ENCODE peak calls at places on chromosome 15, in four cellular contexts. One of them, this sample, is unnamed.

GRCh38 chr15:66294157-66294931 is 976 bp downstream of the DIS3L start:
- DNase-seq in Caki2: peak
- DNase-seq in hepatocyte: peak
- DNase-seq in HS-5: peak
- DNase-seq in this sample: peak

GRCh38 chr15:93495799-93496637 is 407.0 kb upstream of the RGMA start:
- DNase-seq in Caki2: no peak
- DNase-seq in hepatocyte: no peak
- DNase-seq in HS-5: no peak
- DNase-seq in this sample: no peak

GRCh38 chr15:26891448-26891881 is 24.6 kb downstream of the GABRA5 start:
- DNase-seq in Caki2: peak
- DNase-seq in hepatocyte: peak
- DNase-seq in HS-5: no peak
- DNase-seq in this sample: peak

GRCh38 chr15:86877171-86877631 is 797.5 kb downstream of the AGBL1 start:
- DNase-seq in Caki2: peak
- DNase-seq in hepatocyte: peak
- DNase-seq in HS-5: no peak
- DNase-seq in this sample: no peak

GRCh38 chr15:52568569-52569243 is at the start of gene ARPP19:
- DNase-seq in Caki2: peak
- DNase-seq in hepatocyte: peak
- DNase-seq in HS-5: peak
- DNase-seq in this sample: peak

GRCh38 chr15:41494922-41495735 is 1.5 kb downstream of the ITPKA start:
- DNase-seq in Caki2: no peak
- DNase-seq in hepatocyte: peak
- DNase-seq in HS-5: no peak
- DNase-seq in this sample: no peak

GRCh38 chr15:26634319-26634718 is 138.5 kb downstream of the GABRB3 start:
- DNase-seq in Caki2: no peak
- DNase-seq in hepatocyte: no peak
- DNase-seq in HS-5: no peak
- DNase-seq in this sample: no peak

GRCh38 chr15:96273317-96274086 is 57.0 kb upstream of the NR2F2 start:
- DNase-seq in Caki2: peak
- DNase-seq in hepatocyte: peak
- DNase-seq in HS-5: peak
- DNase-seq in this sample: peak

GRCh38 chr15:27127834-27128570 is 157.0 kb downstream of the GABRG3 start:
- DNase-seq in Caki2: peak
- DNase-seq in hepatocyte: no peak
- DNase-seq in HS-5: no peak
- DNase-seq in this sample: no peak

GRCh38 chr15:73051402-73051810 is 857 bp upstream of the NEO1 start:
- DNase-seq in Caki2: no peak
- DNase-seq in hepatocyte: no peak
- DNase-seq in HS-5: no peak
- DNase-seq in this sample: no peak

GRCh38 chr15:52228928-52229327 is 37.7 kb upstream of the GNB5 start:
- DNase-seq in Caki2: peak
- DNase-seq in hepatocyte: peak
- DNase-seq in HS-5: no peak
- DNase-seq in this sample: peak

GRCh38 chr15:85993116-85993515 is 86.6 kb upstream of the AGBL1 start:
- DNase-seq in Caki2: no peak
- DNase-seq in hepatocyte: no peak
- DNase-seq in HS-5: no peak
- DNase-seq in this sample: no peak

GRCh38 chr15:70337292-70338186 is 239.8 kb upstream of the TLE3 start:
- DNase-seq in Caki2: no peak
- DNase-seq in hepatocyte: no peak
- DNase-seq in HS-5: no peak
- DNase-seq in this sample: no peak

GRCh38 chr15:63258658-63259057 is 18.7 kb upstream of the APH1B start:
- DNase-seq in Caki2: no peak
- DNase-seq in hepatocyte: no peak
- DNase-seq in HS-5: no peak
- DNase-seq in this sample: no peak

GRCh38 chr15:68770206-68770605 is 50.5 kb downstream of the ANP32A start:
- DNase-seq in Caki2: no peak
- DNase-seq in hepatocyte: no peak
- DNase-seq in HS-5: no peak
- DNase-seq in this sample: no peak

GRCh38 chr15:40942337-40942854 is 10.9 kb upstream of the CHAC1 start:
- DNase-seq in Caki2: no peak
- DNase-seq in hepatocyte: no peak
- DNase-seq in HS-5: no peak
- DNase-seq in this sample: no peak

GRCh38 chr15:85676332-85676731 is 118.4 kb downstream of the KLHL25 start:
- DNase-seq in Caki2: no peak
- DNase-seq in hepatocyte: no peak
- DNase-seq in HS-5: no peak
- DNase-seq in this sample: no peak

GRCh38 chr15:96440978-96441377 is 110.5 kb downstream of the NR2F2 start:
- DNase-seq in Caki2: no peak
- DNase-seq in hepatocyte: no peak
- DNase-seq in HS-5: no peak
- DNase-seq in this sample: no peak

GRCh38 chr15:39438260-39438659 is 142.6 kb upstream of the THBS1 start:
- DNase-seq in Caki2: no peak
- DNase-seq in hepatocyte: no peak
- DNase-seq in HS-5: no peak
- DNase-seq in this sample: no peak

GRCh38 chr15:36186376-36186775 is 393.1 kb upstream of the CDIN1 start:
- DNase-seq in Caki2: no peak
- DNase-seq in hepatocyte: no peak
- DNase-seq in HS-5: no peak
- DNase-seq in this sample: no peak

GRCh38 chr15:93088981-93089854 is at the start of gene RGMA:
- DNase-seq in Caki2: no peak
- DNase-seq in hepatocyte: peak
- DNase-seq in HS-5: no peak
- DNase-seq in this sample: no peak

GRCh38 chr15:81642451-81642990 is 268.5 kb upstream of the TMC3 start:
- DNase-seq in Caki2: no peak
- DNase-seq in hepatocyte: peak
- DNase-seq in HS-5: no peak
- DNase-seq in this sample: no peak

GRCh38 chr15:101458908-101459578 is 30.5 kb downstream of the PCSK6 start:
- DNase-seq in Caki2: no peak
- DNase-seq in hepatocyte: no peak
- DNase-seq in HS-5: no peak
- DNase-seq in this sample: no peak

GRCh38 chr15:84648539-84648938 is 5.5 kb downstream of the WDR73 start:
- DNase-seq in Caki2: no peak
- DNase-seq in hepatocyte: no peak
- DNase-seq in HS-5: no peak
- DNase-seq in this sample: no peak

GRCh38 chr15:40464595-40465185 is 6.1 kb upstream of the CHST14 start:
- DNase-seq in Caki2: no peak
- DNase-seq in hepatocyte: no peak
- DNase-seq in HS-5: no peak
- DNase-seq in this sample: no peak

GRCh38 chr15:42155546-42156265 is 730 bp downstream of the PLA2G4F start:
- DNase-seq in Caki2: no peak
- DNase-seq in hepatocyte: peak
- DNase-seq in HS-5: no peak
- DNase-seq in this sample: no peak